ENCODE peak calls at places on chromosomes 6 and 20, in five cellular contexts. I, E, H, R and Z are unnamed samples.

GRCh38 chr6:109296305-109296915 is 85.9 kb downstream of the CD164 start:
- DNase-seq in R (no peak), I (peak), E (no peak), H (no peak), Z (no peak)

GRCh38 chr20:53413188-53413631 is 180.4 kb downstream of the ZNF217 start:
- DNase-seq in R (peak), E (peak), I (peak), H (no peak), Z (no peak)

GRCh38 chr20:64189986-64190385 is 25.7 kb downstream of the MYT1 start:
- DNase-seq in R (no peak), I (no peak), E (no peak), H (no peak), Z (no peak)

GRCh38 chr20:39825524-39825923 is 863.4 kb downstream of the DHX35 start:
- DNase-seq in H (no peak), E (no peak), I (no peak), R (no peak), Z (no peak)

GRCh38 chr6:91569071-91569470 is 982.2 kb upstream of the MAP3K7 start:
- DNase-seq in E (no peak), I (no peak), H (no peak), R (no peak), Z (no peak)

GRCh38 chr6:148577687-148578488 is 168.9 kb upstream of the UST start:
- DNase-seq in H (peak), R (peak), I (peak), E (no peak), Z (peak)

GRCh38 chr6:12420626-12421025 is 130.5 kb downstream of the EDN1 start:
- DNase-seq in E (no peak), R (no peak), I (no peak), H (no peak), Z (no peak)

GRCh38 chr20:61120595-61121515 is 131.2 kb upstream of the CDH4 start:
- DNase-seq in H (no peak), E (no peak), I (peak), R (no peak), Z (peak)

GRCh38 chr6:121242386-121242785 is 91.9 kb downstream of the TBC1D32 start:
- DNase-seq in H (no peak), E (no peak), R (no peak), I (no peak), Z (no peak)

GRCh38 chr6:20589266-20589665 is 55.0 kb downstream of the CDKAL1 start:
- DNase-seq in H (peak), R (no peak), E (no peak), I (no peak), Z (peak)

GRCh38 chr20:11754451-11754850 is 163.2 kb upstream of the BTBD3 start:
- DNase-seq in R (no peak), E (no peak), H (peak), I (no peak), Z (no peak)

GRCh38 chr6:21396313-21396712 is 197.2 kb upstream of the SOX4 start:
- DNase-seq in H (no peak), I (no peak), E (no peak), R (no peak), Z (no peak)

GRCh38 chr20:41231850-41232249 is 85.7 kb downstream of the ZHX3 start:
- DNase-seq in H (no peak), I (no peak), E (no peak), R (no peak), Z (no peak)

GRCh38 chr6:30612687-30613248 is 4.3 kb downstream of the PPP1R10 start:
- DNase-seq in I (no peak), R (no peak), E (no peak), H (no peak), Z (no peak)

GRCh38 chr6:72042088-72042487 is 155.7 kb downstream of the RIMS1 start:
- DNase-seq in R (no peak), I (no peak), H (no peak), E (no peak), Z (peak)

GRCh38 chr6:47670851-47671250 is 27.5 kb upstream of the ADGRF4 start:
- DNase-seq in E (no peak), I (no peak), R (no peak), H (no peak), Z (no peak)

GRCh38 chr6:27213544-27214125 is 33.9 kb upstream of the PRSS16 start:
- DNase-seq in R (peak), I (no peak), H (peak), E (no peak), Z (peak)

DNA sequence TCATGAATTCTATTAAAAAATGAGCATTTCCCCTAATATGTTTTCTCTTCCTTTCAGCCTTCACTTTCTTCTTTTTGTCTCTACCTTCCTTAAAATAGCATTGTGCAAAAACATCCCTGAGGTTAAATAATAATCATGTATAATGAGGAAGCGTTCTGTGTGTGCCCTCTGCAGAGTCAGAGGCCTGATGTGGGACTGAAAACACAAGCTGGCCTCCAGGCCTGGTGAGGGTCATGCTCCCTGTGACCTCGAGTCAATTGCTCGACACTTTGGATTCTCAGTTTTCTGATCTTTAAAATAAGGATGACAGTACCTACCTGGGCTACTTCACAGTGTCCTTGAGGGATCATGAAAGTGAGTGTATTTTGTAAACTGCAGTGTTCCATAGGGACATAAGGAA is 39.9 kb upstream of the PDE7B start:
- DNase-seq in R (no peak), H (no peak), I (no peak), E (no peak), Z (no peak)
- TF ChIP-seq MYC in R (no peak), H (no peak), I (no peak), E (no peak), Z (no peak)

GRCh38 chr20:32613596-32614053 is 28.5 kb upstream of the NOL4L start:
- DNase-seq in R (no peak), I (no peak), E (no peak), H (no peak), Z (no peak)
- TF ChIP-seq POLR2A in R (no peak), I (no peak), E (no peak), H (no peak), Z (no peak)

GRCh38 chr6:17869753-17870050 is 117.7 kb downstream of the KIF13A start:
- DNase-seq in R (no peak), H (peak), E (no peak), I (no peak), Z (no peak)

GRCh38 chr6:17869010-17869752 is 118.3 kb downstream of the KIF13A start:
- DNase-seq in E (no peak), H (peak), I (no peak), R (no peak), Z (no peak)

GRCh38 chr6:17871836-17872235 is 115.6 kb downstream of the KIF13A start:
- DNase-seq in R (no peak), I (no peak), E (no peak), H (no peak), Z (no peak)

GRCh38 chr6:17871169-17871479 is 116.3 kb downstream of the KIF13A start:
- DNase-seq in R (no peak), I (no peak), E (no peak), H (no peak), Z (no peak)

GRCh38 chr6:17870302-17871168 is 116.9 kb downstream of the KIF13A start:
- DNase-seq in R (no peak), E (no peak), H (peak), I (no peak), Z (no peak)
- TF ChIP-seq MYC in R (no peak), E (no peak), H (no peak), I (no peak), Z (no peak)

DNA sequence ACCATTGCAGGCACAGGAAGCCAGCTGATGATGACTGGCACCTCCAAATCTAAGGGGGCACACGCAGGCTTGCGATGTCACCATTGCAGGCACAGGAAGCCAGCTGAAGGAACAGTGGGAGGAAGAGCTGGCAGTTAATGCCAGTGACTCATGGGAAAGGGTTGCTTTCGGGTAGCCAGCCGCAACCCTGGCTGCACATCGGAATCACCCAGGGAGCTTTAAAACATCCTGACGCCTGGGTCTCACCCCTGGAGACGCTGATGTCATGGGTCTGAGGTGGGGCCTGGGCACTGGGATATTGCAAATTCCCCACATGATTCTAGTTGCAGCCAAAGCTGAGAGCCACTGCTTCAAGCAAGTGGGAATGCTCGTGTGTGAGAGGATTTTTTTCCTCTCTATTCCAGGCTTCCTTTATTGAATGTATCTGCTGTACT is 16.1 kb upstream of the CCN6 start:
- DNase-seq in H (peak), I (no peak), R (peak), E (no peak), Z (no peak)
- TF ChIP-seq POLR2A in H (no peak), I (no peak), R (no peak), E (no peak), Z (no peak)